ENCODE peak calls at places on chromosomes 12 and 14, in eight cellular contexts. One of them, this sample, is unnamed.

GRCh38 chr12:10618338-10618987 is 5.1 kb upstream of the MAGOHB start:
- DNase-seq in gastrocnemius medialis: no peak
- DNase-seq in OCI-LY7: no peak
- DNase-seq in fibroblast of mammary gland: peak
- DNase-seq in spleen: no peak
- DNase-seq in AG04450: peak
- DNase-seq in astrocyte of the spinal cord: peak
- DNase-seq in BE2C: no peak
- DNase-seq in this sample: no peak

GRCh38 chr12:68855771-68856170 is 47.8 kb downstream of the MDM2 start:
- DNase-seq in gastrocnemius medialis: no peak
- DNase-seq in OCI-LY7: no peak
- DNase-seq in fibroblast of mammary gland: no peak
- DNase-seq in spleen: no peak
- DNase-seq in AG04450: no peak
- DNase-seq in astrocyte of the spinal cord: no peak
- DNase-seq in BE2C: no peak
- DNase-seq in this sample: no peak

GRCh38 chr12:108371801-108372344 is 32.8 kb upstream of the CMKLR1 start:
- DNase-seq in gastrocnemius medialis: no peak
- DNase-seq in OCI-LY7: no peak
- DNase-seq in fibroblast of mammary gland: peak
- DNase-seq in spleen: no peak
- DNase-seq in AG04450: no peak
- DNase-seq in astrocyte of the spinal cord: peak
- DNase-seq in BE2C: no peak
- DNase-seq in this sample: no peak

GRCh38 chr14:51453869-51454268 is 197.8 kb upstream of the FRMD6 start:
- DNase-seq in gastrocnemius medialis: no peak
- DNase-seq in OCI-LY7: no peak
- DNase-seq in fibroblast of mammary gland: no peak
- DNase-seq in spleen: no peak
- DNase-seq in AG04450: no peak
- DNase-seq in astrocyte of the spinal cord: no peak
- DNase-seq in BE2C: no peak
- DNase-seq in this sample: no peak

GRCh38 chr12:54683388-54683787 is 35.2 kb upstream of the DCD start:
- DNase-seq in gastrocnemius medialis: no peak
- DNase-seq in OCI-LY7: no peak
- DNase-seq in fibroblast of mammary gland: no peak
- DNase-seq in spleen: no peak
- DNase-seq in AG04450: no peak
- DNase-seq in astrocyte of the spinal cord: no peak
- DNase-seq in BE2C: no peak
- DNase-seq in this sample: no peak

GRCh38 chr12:98741615-98742265 is 96.7 kb downstream of the APAF1 start:
- DNase-seq in gastrocnemius medialis: no peak
- DNase-seq in OCI-LY7: no peak
- DNase-seq in fibroblast of mammary gland: no peak
- DNase-seq in spleen: no peak
- DNase-seq in AG04450: no peak
- DNase-seq in astrocyte of the spinal cord: no peak
- DNase-seq in BE2C: no peak
- DNase-seq in this sample: peak

GRCh38 chr12:88113871-88114270 is 28.0 kb downstream of the CEP290 start:
- DNase-seq in gastrocnemius medialis: no peak
- DNase-seq in OCI-LY7: no peak
- DNase-seq in fibroblast of mammary gland: peak
- DNase-seq in spleen: no peak
- DNase-seq in AG04450: no peak
- DNase-seq in astrocyte of the spinal cord: peak
- DNase-seq in BE2C: no peak
- DNase-seq in this sample: no peak

GRCh38 chr12:2118061-2118460 is 65.3 kb downstream of the CACNA1C start:
- DNase-seq in gastrocnemius medialis: no peak
- DNase-seq in OCI-LY7: peak
- DNase-seq in fibroblast of mammary gland: no peak
- DNase-seq in spleen: peak
- DNase-seq in AG04450: no peak
- DNase-seq in astrocyte of the spinal cord: no peak
- DNase-seq in BE2C: no peak
- DNase-seq in this sample: no peak

GRCh38 chr14:81033841-81034240 is 78.4 kb downstream of the TSHR start:
- DNase-seq in gastrocnemius medialis: no peak
- DNase-seq in OCI-LY7: peak
- DNase-seq in fibroblast of mammary gland: no peak
- DNase-seq in spleen: no peak
- DNase-seq in AG04450: no peak
- DNase-seq in astrocyte of the spinal cord: no peak
- DNase-seq in BE2C: no peak
- DNase-seq in this sample: no peak

GRCh38 chr12:50734409-50735263 is 29.3 kb upstream of the ATF1 start:
- DNase-seq in gastrocnemius medialis: no peak
- DNase-seq in OCI-LY7: peak
- DNase-seq in fibroblast of mammary gland: peak
- DNase-seq in spleen: no peak
- DNase-seq in AG04450: no peak
- DNase-seq in astrocyte of the spinal cord: peak
- DNase-seq in BE2C: peak
- DNase-seq in this sample: no peak

GRCh38 chr14:100129161-100129589 is 30.3 kb downstream of the DEGS2 start:
- DNase-seq in gastrocnemius medialis: no peak
- DNase-seq in OCI-LY7: no peak
- DNase-seq in fibroblast of mammary gland: peak
- DNase-seq in spleen: no peak
- DNase-seq in AG04450: no peak
- DNase-seq in astrocyte of the spinal cord: peak
- DNase-seq in BE2C: peak
- DNase-seq in this sample: no peak

GRCh38 chr14:50233335-50234250 is 2.2 kb upstream of the SOS2 start:
- DNase-seq in gastrocnemius medialis: peak
- DNase-seq in OCI-LY7: no peak
- DNase-seq in fibroblast of mammary gland: no peak
- DNase-seq in spleen: no peak
- DNase-seq in AG04450: no peak
- DNase-seq in astrocyte of the spinal cord: no peak
- DNase-seq in BE2C: no peak
- DNase-seq in this sample: no peak

GRCh38 chr14:104339829-104340228 is 201.4 kb downstream of the KIF26A start:
- DNase-seq in gastrocnemius medialis: no peak
- DNase-seq in OCI-LY7: no peak
- DNase-seq in fibroblast of mammary gland: no peak
- DNase-seq in spleen: no peak
- DNase-seq in AG04450: no peak
- DNase-seq in astrocyte of the spinal cord: no peak
- DNase-seq in BE2C: no peak
- DNase-seq in this sample: no peak

DNA sequence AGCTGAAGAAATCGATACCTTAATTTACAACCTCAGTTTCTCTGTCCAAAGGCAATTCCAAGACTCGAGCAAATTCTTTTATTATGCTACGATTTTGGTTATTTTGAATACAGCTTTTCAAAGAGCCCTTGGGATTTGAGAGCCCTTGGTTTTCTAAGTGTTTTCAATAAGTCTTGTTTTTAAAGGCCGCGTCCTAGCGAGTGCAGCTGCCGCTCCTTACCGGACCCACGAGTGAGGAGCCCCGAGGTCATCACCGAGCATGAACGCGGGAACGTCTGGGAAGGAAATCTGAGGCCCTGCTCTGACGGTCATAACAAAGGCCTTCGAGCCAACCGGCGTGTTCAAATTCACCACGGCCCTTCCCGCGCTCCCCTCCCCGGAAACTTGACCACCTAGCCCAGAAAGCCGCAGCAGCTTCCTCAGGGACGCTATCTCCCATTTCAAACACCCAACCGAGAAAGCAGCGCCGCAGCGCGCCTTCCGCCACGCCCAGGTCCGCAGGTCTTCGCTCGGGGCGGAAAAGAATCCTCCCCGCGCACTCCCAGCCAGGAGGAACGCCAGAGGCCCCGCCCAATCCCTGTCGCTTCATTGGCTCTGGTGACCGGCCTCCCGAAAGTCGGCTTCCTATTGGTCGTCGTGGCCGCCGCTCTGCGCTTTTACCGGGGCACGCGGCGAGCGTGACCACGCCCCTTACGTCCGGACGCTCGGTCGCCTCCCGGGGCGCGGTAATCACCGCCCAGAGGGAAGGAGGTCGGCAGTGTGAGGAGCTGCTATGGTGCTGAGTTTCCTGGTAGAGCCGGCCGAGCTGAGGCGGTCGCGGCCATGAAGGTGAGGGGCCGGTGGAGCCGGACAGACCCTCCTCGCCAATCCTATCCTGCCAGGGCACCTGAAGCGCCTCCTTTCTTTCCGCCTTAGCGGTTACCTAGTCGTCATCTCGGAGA is at the start of gene RNF34:
- DNase-seq in gastrocnemius medialis: peak
- DNase-seq in OCI-LY7: peak
- DNase-seq in fibroblast of mammary gland: peak
- DNase-seq in spleen: peak
- DNase-seq in AG04450: peak
- DNase-seq in astrocyte of the spinal cord: peak
- DNase-seq in BE2C: peak
- DNase-seq in this sample: peak
- TF ChIP-seq CTCF in gastrocnemius medialis: no peak
- TF ChIP-seq CTCF in OCI-LY7: no peak
- TF ChIP-seq CTCF in fibroblast of mammary gland: no peak
- TF ChIP-seq CTCF in spleen: peak
- TF ChIP-seq CTCF in AG04450: no peak
- TF ChIP-seq CTCF in astrocyte of the spinal cord: no peak
- TF ChIP-seq CTCF in BE2C: no peak
- TF ChIP-seq CTCF in this sample: peak

GRCh38 chr14:103207404-103208072 is 84.3 kb downstream of the TNFAIP2 start:
- DNase-seq in gastrocnemius medialis: no peak
- DNase-seq in OCI-LY7: no peak
- DNase-seq in fibroblast of mammary gland: no peak
- DNase-seq in spleen: no peak
- DNase-seq in AG04450: no peak
- DNase-seq in astrocyte of the spinal cord: no peak
- DNase-seq in BE2C: no peak
- DNase-seq in this sample: no peak

GRCh38 chr14:103205541-103205906 is 82.3 kb downstream of the TNFAIP2 start:
- DNase-seq in gastrocnemius medialis: no peak
- DNase-seq in OCI-LY7: no peak
- DNase-seq in fibroblast of mammary gland: no peak
- DNase-seq in spleen: no peak
- DNase-seq in AG04450: no peak
- DNase-seq in astrocyte of the spinal cord: no peak
- DNase-seq in BE2C: no peak
- DNase-seq in this sample: no peak

GRCh38 chr14:103207038-103207403 is 83.8 kb downstream of the TNFAIP2 start:
- DNase-seq in gastrocnemius medialis: peak
- DNase-seq in OCI-LY7: no peak
- DNase-seq in fibroblast of mammary gland: peak
- DNase-seq in spleen: no peak
- DNase-seq in AG04450: no peak
- DNase-seq in astrocyte of the spinal cord: no peak
- DNase-seq in BE2C: no peak
- DNase-seq in this sample: no peak

GRCh38 chr14:103206023-103206481 is 82.8 kb downstream of the TNFAIP2 start:
- DNase-seq in gastrocnemius medialis: no peak
- DNase-seq in OCI-LY7: no peak
- DNase-seq in fibroblast of mammary gland: peak
- DNase-seq in spleen: no peak
- DNase-seq in AG04450: no peak
- DNase-seq in astrocyte of the spinal cord: no peak
- DNase-seq in BE2C: no peak
- DNase-seq in this sample: no peak

DNA sequence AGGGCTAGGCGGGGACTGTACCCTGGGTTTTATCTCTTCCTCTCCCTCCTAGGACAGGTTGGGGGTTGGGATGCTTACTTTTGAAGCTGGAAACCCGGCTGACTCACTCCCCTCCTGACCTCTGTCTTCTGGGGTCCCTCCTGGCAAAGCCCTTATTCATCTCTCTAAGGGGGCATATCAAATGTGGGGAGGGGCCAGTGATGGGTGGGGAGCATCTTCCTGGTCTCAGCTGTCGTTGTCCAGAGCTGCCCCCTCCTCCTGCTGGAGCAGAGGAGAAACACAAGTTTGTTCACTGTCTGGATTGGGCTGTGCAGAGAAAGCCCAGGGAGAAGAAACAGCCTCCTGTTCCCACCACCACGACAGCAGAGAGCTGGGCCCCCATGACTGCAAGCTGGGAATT is 85.8 kb downstream of the TNFAIP2 start:
- DNase-seq in gastrocnemius medialis: no peak
- DNase-seq in OCI-LY7: no peak
- DNase-seq in fibroblast of mammary gland: no peak
- DNase-seq in spleen: no peak
- DNase-seq in AG04450: no peak
- DNase-seq in astrocyte of the spinal cord: no peak
- DNase-seq in BE2C: no peak
- DNase-seq in this sample: no peak
- TF ChIP-seq CTCF in gastrocnemius medialis: no peak
- TF ChIP-seq CTCF in OCI-LY7: no peak
- TF ChIP-seq CTCF in fibroblast of mammary gland: peak
- TF ChIP-seq CTCF in spleen: no peak
- TF ChIP-seq CTCF in AG04450: peak
- TF ChIP-seq CTCF in astrocyte of the spinal cord: peak
- TF ChIP-seq CTCF in BE2C: peak
- TF ChIP-seq CTCF in this sample: no peak

GRCh38 chr12:9132008-9132535 is 16.4 kb upstream of the A2M start:
- DNase-seq in gastrocnemius medialis: no peak
- DNase-seq in OCI-LY7: no peak
- DNase-seq in fibroblast of mammary gland: peak
- DNase-seq in spleen: no peak
- DNase-seq in AG04450: no peak
- DNase-seq in astrocyte of the spinal cord: no peak
- DNase-seq in BE2C: no peak
- DNase-seq in this sample: no peak

GRCh38 chr12:9134981-9135628 is 19.4 kb upstream of the A2M start:
- DNase-seq in gastrocnemius medialis: no peak
- DNase-seq in OCI-LY7: peak
- DNase-seq in fibroblast of mammary gland: no peak
- DNase-seq in spleen: no peak
- DNase-seq in AG04450: no peak
- DNase-seq in astrocyte of the spinal cord: no peak
- DNase-seq in BE2C: peak
- DNase-seq in this sample: no peak

GRCh38 chr12:9130244-9130643 is 14.5 kb upstream of the A2M start:
- DNase-seq in gastrocnemius medialis: no peak
- DNase-seq in OCI-LY7: no peak
- DNase-seq in fibroblast of mammary gland: no peak
- DNase-seq in spleen: no peak
- DNase-seq in AG04450: no peak
- DNase-seq in astrocyte of the spinal cord: no peak
- DNase-seq in BE2C: no peak
- DNase-seq in this sample: no peak

GRCh38 chr12:9133243-9133938 is 17.7 kb upstream of the A2M start:
- DNase-seq in gastrocnemius medialis: no peak
- DNase-seq in OCI-LY7: no peak
- DNase-seq in fibroblast of mammary gland: peak
- DNase-seq in spleen: no peak
- DNase-seq in AG04450: no peak
- DNase-seq in astrocyte of the spinal cord: peak
- DNase-seq in BE2C: no peak
- DNase-seq in this sample: no peak

GRCh38 chr12:9135903-9136310 is 20.2 kb upstream of the A2M start:
- DNase-seq in gastrocnemius medialis: no peak
- DNase-seq in OCI-LY7: no peak
- DNase-seq in fibroblast of mammary gland: no peak
- DNase-seq in spleen: no peak
- DNase-seq in AG04450: no peak
- DNase-seq in astrocyte of the spinal cord: no peak
- DNase-seq in BE2C: no peak
- DNase-seq in this sample: no peak
- TF ChIP-seq CTCF in gastrocnemius medialis: no peak
- TF ChIP-seq CTCF in OCI-LY7: no peak
- TF ChIP-seq CTCF in fibroblast of mammary gland: no peak
- TF ChIP-seq CTCF in spleen: no peak
- TF ChIP-seq CTCF in AG04450: no peak
- TF ChIP-seq CTCF in astrocyte of the spinal cord: no peak
- TF ChIP-seq CTCF in BE2C: no peak
- TF ChIP-seq CTCF in this sample: no peak

GRCh38 chr12:79512068-79512467 is 178.7 kb downstream of the PAWR start:
- DNase-seq in gastrocnemius medialis: no peak
- DNase-seq in OCI-LY7: no peak
- DNase-seq in fibroblast of mammary gland: no peak
- DNase-seq in spleen: no peak
- DNase-seq in AG04450: no peak
- DNase-seq in astrocyte of the spinal cord: no peak
- DNase-seq in BE2C: no peak
- DNase-seq in this sample: no peak
- TF ChIP-seq CTCF in gastrocnemius medialis: no peak
- TF ChIP-seq CTCF in OCI-LY7: peak
- TF ChIP-seq CTCF in fibroblast of mammary gland: peak
- TF ChIP-seq CTCF in spleen: no peak
- TF ChIP-seq CTCF in AG04450: no peak
- TF ChIP-seq CTCF in astrocyte of the spinal cord: no peak
- TF ChIP-seq CTCF in BE2C: peak
- TF ChIP-seq CTCF in this sample: peak

This sample was measured in osteocyte.